ENCODE peak calls at places on chromosomes 11 and 22, in ten cellular contexts. Q is myocyte; U is amniotic stem cell; F is colonic mucosa; O is iris pigment epithelial cell; K is central memory CD4-positive, alpha-beta T cell; P is activated T-helper 1 cell treated with anti-CD3 and anti-CD28 coated beads, Interleukin-12 subunit alpha, Interleukin-12 subunit beta, Interleukin-2, Interleukin-4 antibody, amounts not matched to agents 30 ng/mL and 10 ng/mL and 1 ng/mL, durations not matched to agents 14 hours and 24 hours and 36 hours; B is posterior vena cava; T is activated T-cell treated with anti-CD3 and anti-CD28 coated beads, Interleukin-2, amount 50 U/mL, for 48 hours; L is osteoblast. V is an unnamed sample.

GRCh38 chr11:32259641-32260081 is 168.8 kb downstream of the RCN1 start:
- DNase-seq in B (no peak), Q (peak; percentile 42), F (no peak), T (no peak), P (no peak), O (peak; percentile 90), K (no peak), L (peak; percentile 68), U (no peak), V (no peak)

GRCh38 chr11:96875772-96876171 is 486.0 kb downstream of the JRKL start:
- DNase-seq in B (no peak), K (no peak), P (no peak), Q (no peak), T (no peak), L (no peak), U (no peak), F (no peak), O (no peak), V (no peak)

GRCh38 chr11:10618490-10618889 is 50.0 kb upstream of the LYVE1 start:
- DNase-seq in P (no peak), L (no peak), F (peak; percentile 9), Q (no peak), B (no peak), O (no peak), U (no peak), T (no peak), K (no peak), V (no peak)

GRCh38 chr11:26522912-26523610 is 49.0 kb downstream of the MUC15 start:
- DNase-seq in T (no peak), U (no peak), P (no peak), F (no peak), B (no peak), O (peak; percentile 47), L (no peak), Q (peak; percentile 5), K (no peak), V (no peak)

GRCh38 chr22:37241351-37242142 is 2.5 kb downstream of the RAC2 start:
- DNase-seq in L (peak; percentile 77), B (peak; percentile 82), U (no peak), F (no peak), Q (no peak), O (peak; percentile 25), T (peak; percentile 71), K (peak; percentile 62), P (no peak), V (peak; percentile 75)

GRCh38 chr11:78336877-78337553 is 80.6 kb downstream of the GAB2 start:
- DNase-seq in U (no peak), B (no peak), P (no peak), F (no peak), T (no peak), L (no peak), K (no peak), O (no peak), Q (no peak), V (no peak)

GRCh38 chr22:31089101-31090100 is 8.3 kb downstream of the SMTN start:
- DNase-seq in U (no peak), T (peak; percentile 47), K (peak; percentile 25), P (no peak), F (peak; percentile 42), L (peak; percentile 97), Q (peak; percentile 54), B (no peak), O (no peak), V (no peak)

GRCh38 chr11:95443386-95443785 is 212.4 kb upstream of the SESN3 start:
- DNase-seq in Q (no peak), L (no peak), T (no peak), K (peak; percentile 19), U (no peak), B (no peak), P (no peak), O (no peak), F (no peak), V (no peak)

GRCh38 chr11:111735262-111736116 is 30.7 kb downstream of the PPP2R1B start:
- DNase-seq in P (no peak), U (peak; percentile 99), F (peak; percentile 57), L (peak; percentile 97), O (peak; percentile 98), T (no peak), B (peak; percentile 92), Q (peak; percentile 97), K (no peak), V (peak; percentile 94)

GRCh38 chr11:124301482-124301881 is 12.3 kb downstream of the OR8D1 start:
- DNase-seq in Q (peak; percentile 21), K (no peak), B (no peak), P (no peak), O (peak; percentile 92), L (no peak), T (no peak), U (no peak), F (no peak), V (no peak)

GRCh38 chr11:127003260-127003981 is 2.9 kb upstream of the KIRREL3 start:
- DNase-seq in O (no peak), F (peak; percentile 29), K (no peak), B (no peak), Q (peak; percentile 33), T (no peak), P (no peak), L (peak; percentile 86), U (peak; percentile 47), V (peak; percentile 70)

GRCh38 chr11:64186205-64187165 is 514 bp downstream of the STIP1 start:
- DNase-seq in Q (peak; percentile 28), B (no peak), K (peak; percentile 27), T (peak; percentile 71), U (no peak), F (peak; percentile 60), O (peak; percentile 24), P (peak; percentile 34), L (peak; percentile 38), V (no peak)

GRCh38 chr11:36362902-36363301 is 66.8 kb downstream of the PRR5L start:
- DNase-seq in U (no peak), F (no peak), K (no peak), Q (peak; percentile 47), L (no peak), T (no peak), O (peak; percentile 76), B (no peak), P (no peak), V (no peak)

GRCh38 chr11:125465701-125466100 is 30.4 kb downstream of the FEZ1 start:
- DNase-seq in O (no peak), Q (no peak), K (no peak), B (no peak), U (no peak), T (no peak), P (no peak), F (no peak), L (no peak), V (no peak)

GRCh38 chr11:68610452-68611116 is 73.8 kb upstream of the GAL start:
- DNase-seq in U (no peak), P (no peak), F (no peak), O (peak; percentile 17), Q (peak; percentile 4), B (no peak), L (peak; percentile 46), K (no peak), T (no peak), V (no peak)

GRCh38 chr11:45641961-45642360 is 23.5 kb downstream of the CHST1 start:
- DNase-seq in B (peak; percentile 40), L (no peak), O (no peak), F (no peak), K (no peak), T (no peak), P (no peak), U (no peak), Q (no peak), V (no peak)

GRCh38 chr11:34499719-34500505 is 13.7 kb downstream of the ELF5 start:
- DNase-seq in O (no peak), U (no peak), F (no peak), B (no peak), L (no peak), Q (no peak), T (no peak), P (no peak), K (no peak), V (no peak)

GRCh38 chr22:43228863-43229262 is 41.9 kb upstream of the TTLL12 start:
- DNase-seq in F (no peak), T (no peak), U (no peak), P (no peak), K (no peak), O (no peak), L (no peak), Q (no peak), B (no peak), V (no peak)

GRCh38 chr22:47793304-47794101 is 1031.1 kb downstream of the TBC1D22A start:
- DNase-seq in F (no peak), Q (no peak), K (no peak), O (no peak), T (no peak), B (peak; percentile 68), L (no peak), U (no peak), P (no peak), V (no peak)

GRCh38 chr11:38824573-38824972 is 2226.5 kb upstream of the RAG2 start:
- DNase-seq in F (no peak), O (peak; percentile 20), Q (no peak), L (no peak), T (no peak), B (no peak), K (no peak), U (no peak), P (no peak), V (no peak)

GRCh38 chr11:65530157-65530496 is 5.2 kb downstream of the SCYL1 start:
- DNase-seq in Q (no peak), O (no peak), K (no peak), T (no peak), B (no peak), L (peak; percentile 58), U (no peak), F (no peak), P (no peak), V (no peak)

GRCh38 chr11:10139656-10140055 is 154.4 kb downstream of the SBF2 start:
- DNase-seq in O (peak; percentile 92), T (no peak), L (peak; percentile 93), F (no peak), P (no peak), K (no peak), U (peak; percentile 50), Q (peak; percentile 37), B (no peak), V (no peak)

GRCh38 chr11:19846654-19847330 is 134.2 kb downstream of the NAV2 start:
- DNase-seq in U (no peak), P (no peak), L (no peak), K (no peak), T (no peak), O (no peak), F (no peak), B (no peak), Q (no peak), V (no peak)

GRCh38 chr22:29470159-29470855 is 9.7 kb upstream of the NEFH start:
- DNase-seq in O (peak; percentile 57), U (no peak), T (peak; percentile 90), L (peak; percentile 96), B (peak; percentile 93), P (peak; percentile 73), Q (no peak), K (peak; percentile 66), F (peak; percentile 68), V (peak; percentile 80)

GRCh38 chr11:2464451-2465165 is 19.8 kb downstream of the KCNQ1 start:
- DNase-seq in T (peak; percentile 15), L (peak; percentile 47), F (peak; percentile 18), O (no peak), K (no peak), P (no peak), B (peak; percentile 26), U (no peak), Q (no peak), V (no peak)

GRCh38 chr11:77046060-77046501 is 11.9 kb downstream of the B3GNT6 start:
- DNase-seq in O (peak; percentile 31), K (peak; percentile 43), B (no peak), T (peak; percentile 73), F (peak; percentile 74), U (no peak), P (peak; percentile 33), L (peak; percentile 96), Q (no peak), V (no peak)

V was measured in kidney.